ENCODE peak calls at places on chromosomes 13 and 19, in five cellular contexts. E, Q, S, Y and W are unnamed samples.

GRCh38 chr19:16379521-16380313 is 55.1 kb downstream of the KLF2 start:
- DNase-seq in E (no peak), Q (no peak), S (no peak), Y (no peak), W (no peak)

GRCh38 chr13:102172406-102172805 is 229.4 kb downstream of the FGF14 start:
- DNase-seq in E (no peak), Q (no peak), S (no peak), Y (no peak), W (no peak)

GRCh38 chr13:32453981-32454380 is 26.1 kb upstream of the N4BP2L1 start:
- DNase-seq in E (no peak), Q (no peak), S (no peak), Y (no peak), W (no peak)

GRCh38 chr13:27341616-27342015 is 71.0 kb downstream of the RASL11A start:
- DNase-seq in E (no peak), Q (no peak), S (no peak), Y (no peak), W (no peak)

GRCh38 chr13:44768233-44768632 is 192.1 kb upstream of the TSC22D1 start:
- DNase-seq in E (peak; percentile 66), Q (no peak), S (no peak), Y (no peak), W (no peak)

GRCh38 chr13:91347996-91348905 is 764 bp downstream of the MIR17HG start:
- DNase-seq in E (peak; percentile 67), Q (peak; percentile 44), S (no peak), Y (no peak), W (no peak)

GRCh38 chr19:29277107-29277506 is 64.2 kb upstream of the UQCRFS1 start:
- DNase-seq in E (peak; percentile 88), Q (peak; percentile 15), S (no peak), Y (no peak), W (no peak)

GRCh38 chr13:44157614-44158013 is 216.0 kb upstream of the SERP2 start:
- DNase-seq in E (no peak), Q (no peak), S (no peak), Y (no peak), W (no peak)

GRCh38 chr19:54254195-54254906 is 2.7 kb downstream of the LILRB5 start:
- DNase-seq in E (no peak), Q (no peak), S (no peak), Y (no peak), W (no peak)

GRCh38 chr19:35509018-35509652 is 4.3 kb downstream of the DMKN start:
- DNase-seq in E (peak; percentile 33), Q (no peak), S (no peak), Y (no peak), W (no peak)

GRCh38 chr13:97192166-97192565 is 30.0 kb upstream of the MBNL2 start:
- DNase-seq in E (no peak), Q (no peak), S (no peak), Y (no peak), W (no peak)

GRCh38 chr19:45601115-45601514 is 897 bp downstream of the GPR4 start:
- DNase-seq in E (no peak), Q (no peak), S (no peak), Y (no peak), W (no peak)